ENCODE peak calls at places on chromosomes 7 and 10, in four cellular contexts. W is dorsolateral prefrontal cortex, U is adipocyte, P is GM03348. K is an unnamed sample.

GRCh38 chr7:23597908-23598224 is 684 bp downstream of the CCDC126 start:
- DNase-seq in W (no peak), U (no peak), P (no peak), K (no peak)

GRCh38 chr7:21064698-21065648 is 278.3 kb upstream of the SP8 start:
- DNase-seq in W (no peak), U (no peak), P (no peak), K (no peak)

GRCh38 chr10:34696423-34696822 is 118.7 kb downstream of the PARD3 start:
- DNase-seq in W (no peak), U (peak), P (peak), K (peak)

GRCh38 chr7:142445019-142445686 is 187.3 kb upstream of the PRSS58 start:
- DNase-seq in W (no peak), U (no peak), P (no peak), K (no peak)

GRCh38 chr10:131271195-131271880 is 40.2 kb downstream of the TCERG1L start:
- DNase-seq in W (peak), U (no peak), P (no peak), K (no peak)

GRCh38 chr7:265192-265997 is 24.6 kb upstream of the FOXL3 start:
- DNase-seq in W (no peak), U (no peak), P (no peak), K (no peak)

GRCh38 chr10:103734731-103735130 is 120.6 kb downstream of the SH3PXD2A start:
- DNase-seq in W (no peak), U (no peak), P (peak), K (peak)

GRCh38 chr10:109275970-109276369 is 647.3 kb downstream of the XPNPEP1 start:
- DNase-seq in W (no peak), U (peak), P (no peak), K (no peak)

GRCh38 chr10:116716381-116716780 is 26.0 kb downstream of the HSPA12A start:
- DNase-seq in W (no peak), U (no peak), P (no peak), K (no peak)

GRCh38 chr10:103504181-103504783 is 10.8 kb downstream of the NEURL1 start:
- DNase-seq in W (no peak), U (peak), P (no peak), K (peak)

GRCh38 chr7:105365541-105366534 is 22.9 kb downstream of the SRPK2 start:
- DNase-seq in W (no peak), U (no peak), P (no peak), K (no peak)

GRCh38 chr10:131027256-131027655 is 284.3 kb downstream of the TCERG1L start:
- DNase-seq in W (no peak), U (no peak), P (no peak), K (no peak)

GRCh38 chr7:150754950-150755349 is 17.7 kb downstream of the GIMAP5 start:
- DNase-seq in W (no peak), U (no peak), P (no peak), K (no peak)

GRCh38 chr7:102415685-102416225 is 17.6 kb upstream of the ORAI2 start:
- DNase-seq in W (no peak), U (no peak), P (no peak), K (no peak)

GRCh38 chr7:88115258-88116195 is 104.3 kb downstream of the SRI start:
- DNase-seq in W (no peak), U (peak), P (no peak), K (peak)

GRCh38 chr7:15399446-15399845 is 162.4 kb downstream of the AGMO start:
- DNase-seq in W (no peak), U (peak), P (peak), K (peak)

GRCh38 chr7:45658716-45659495 is 84.7 kb downstream of the ADCY1 start:
- DNase-seq in W (no peak), U (no peak), P (no peak), K (no peak)

GRCh38 chr10:124323145-124323725 is 95.5 kb downstream of the OAT start:
- DNase-seq in W (peak), U (peak), P (no peak), K (no peak)

K was measured in fibroblast of gingiva.